ENCODE peak calls at places on chromosomes 7 and 10, in nine cellular contexts. C, S, H, V, X, D, T, N and K are unnamed samples.

GRCh38 chr7:78864339-78864738 is 589.1 kb downstream of the MAGI2 start:
- DNase-seq in D (no peak), V (no peak), N (no peak), H (no peak), S (no peak), T (no peak), C (no peak), X (no peak), K (no peak)

GRCh38 chr7:138735399-138735798 is 34.2 kb upstream of the SVOPL start:
- DNase-seq in X (no peak), D (no peak), C (no peak), H (no peak), V (no peak), T (no peak), S (no peak), N (no peak), K (no peak)

GRCh38 chr10:114367041-114367675 is 37.1 kb downstream of the AFAP1L2 start:
- DNase-seq in C (no peak), N (no peak), S (no peak), H (no peak), X (peak), T (peak), D (no peak), V (no peak), K (no peak)

GRCh38 chr7:127504715-127505114 is 80.7 kb downstream of the GCC1 start:
- DNase-seq in S (no peak), T (peak), N (peak), H (peak), D (peak), X (peak), C (peak), V (no peak), K (peak)

GRCh38 chr10:99631496-99631895 is 11.3 kb upstream of the SLC25A28 start:
- DNase-seq in T (no peak), S (no peak), N (no peak), C (no peak), H (no peak), V (no peak), D (peak), X (peak), K (peak)

GRCh38 chr10:91077549-91078017 is 142.9 kb upstream of the PCGF5 start:
- DNase-seq in T (no peak), N (peak), V (no peak), H (peak), S (peak), C (no peak), D (peak), X (peak), K (peak)

GRCh38 chr7:127821146-127821545 is 169.2 kb downstream of the SND1 start:
- DNase-seq in H (no peak), C (no peak), X (no peak), V (no peak), S (no peak), D (no peak), N (no peak), T (no peak), K (no peak)

GRCh38 chr10:119139464-119140067 is 25.9 kb downstream of the SFXN4 start:
- DNase-seq in T (peak), X (peak), V (peak), S (peak), C (no peak), H (no peak), D (peak), N (peak), K (peak)

GRCh38 chr7:45181991-45182855 is 24.6 kb downstream of the RAMP3 start:
- DNase-seq in H (no peak), D (no peak), N (peak), V (no peak), C (no peak), X (no peak), T (no peak), S (no peak), K (no peak)

GRCh38 chr10:110134917-110135316 is 72.5 kb upstream of the MXI1 start:
- DNase-seq in T (no peak), N (no peak), D (no peak), S (no peak), V (no peak), X (no peak), H (no peak), C (no peak), K (no peak)

GRCh38 chr10:21372651-21373410 is 152.7 kb downstream of the SKIDA1 start:
- DNase-seq in X (peak), T (no peak), C (peak), S (peak), V (no peak), D (peak), H (peak), N (peak), K (peak)

GRCh38 chr7:128427289-128427891 is 17.6 kb upstream of the IMPDH1 start:
- DNase-seq in H (no peak), T (peak), C (peak), S (peak), X (peak), N (no peak), V (peak), D (peak), K (peak)

GRCh38 chr7:51732951-51733350 is 416.3 kb upstream of the COBL start:
- DNase-seq in X (no peak), D (no peak), N (no peak), H (no peak), S (no peak), V (no peak), C (no peak), T (no peak), K (no peak)

GRCh38 chr7:130529417-130529816 is 37.5 kb downstream of the MEST start:
- DNase-seq in T (no peak), C (no peak), X (peak), V (no peak), S (no peak), N (no peak), H (no peak), D (peak), K (no peak)

GRCh38 chr7:139704308-139704879 is 73.4 kb downstream of the HIPK2 start:
- DNase-seq in V (no peak), S (no peak), T (no peak), H (no peak), N (no peak), D (no peak), C (no peak), X (no peak), K (no peak)

GRCh38 chr7:135980665-135981180 is 3.6 kb upstream of the MTPN start:
- DNase-seq in X (no peak), N (peak), T (no peak), S (no peak), H (no peak), C (no peak), D (peak), V (no peak), K (peak)

GRCh38 chr10:13769926-13770325 is 183.2 kb downstream of the PRPF18 start:
- DNase-seq in T (no peak), N (no peak), C (no peak), D (no peak), V (no peak), S (no peak), H (no peak), X (peak), K (no peak)

GRCh38 chr7:131370523-131370968 is 42.9 kb downstream of the MKLN1 start:
- DNase-seq in N (no peak), D (peak), V (no peak), C (peak), X (peak), T (no peak), H (no peak), S (no peak), K (peak)

GRCh38 chr7:132861424-132861823 is 220.5 kb downstream of the CHCHD3 start:
- DNase-seq in C (no peak), X (no peak), N (no peak), H (no peak), T (no peak), V (no peak), S (no peak), D (no peak), K (no peak)

GRCh38 chr7:82284936-82285519 is 158.5 kb downstream of the CACNA2D1 start:
- DNase-seq in D (no peak), C (no peak), S (no peak), X (no peak), N (no peak), V (no peak), H (no peak), T (peak), K (no peak)

GRCh38 chr10:61140765-61141392 is 196.9 kb upstream of the RHOBTB1 start:
- DNase-seq in S (peak), X (peak), C (peak), T (no peak), V (peak), H (no peak), D (peak), N (no peak), K (peak)

GRCh38 chr7:63042730-63043511 is 955.7 kb upstream of the ZNF722 start:
- DNase-seq in C (no peak), N (no peak), D (no peak), X (no peak), T (no peak), V (no peak), S (no peak), H (no peak), K (no peak)

GRCh38 chr10:54402576-54402975 is 398.5 kb downstream of the PCDH15 start:
- DNase-seq in T (peak), C (peak), X (peak), S (no peak), D (no peak), H (no peak), N (no peak), V (peak), K (no peak)
- TF ChIP-seq CTCF in T (peak), C (peak), X (no peak), S (peak), D (no peak), H (peak), N (peak), V (peak), K (no peak)

GRCh38 chr10:71136036-71136690 is 76.2 kb upstream of the UNC5B start:
- DNase-seq in H (no peak), C (no peak), N (no peak), D (no peak), S (no peak), X (no peak), T (no peak), V (no peak), K (no peak)

GRCh38 chr10:71134732-71135211 is 77.6 kb upstream of the UNC5B start:
- DNase-seq in T (no peak), N (no peak), H (no peak), D (no peak), S (no peak), C (no peak), V (no peak), X (no peak), K (no peak)

GRCh38 chr10:71138126-71138860 is 74.1 kb upstream of the UNC5B start:
- DNase-seq in X (no peak), V (no peak), T (no peak), H (no peak), S (no peak), N (no peak), C (no peak), D (no peak), K (no peak)

GRCh38 chr10:71135276-71135675 is 77.1 kb upstream of the UNC5B start:
- DNase-seq in N (no peak), T (no peak), X (no peak), H (no peak), D (no peak), V (no peak), S (no peak), C (no peak), K (no peak)

GRCh38 chr10:71137701-71138100 is 74.7 kb upstream of the UNC5B start:
- DNase-seq in V (no peak), T (no peak), X (no peak), D (no peak), C (no peak), S (no peak), H (no peak), N (no peak), K (no peak)
- TF ChIP-seq CTCF in V (no peak), T (no peak), X (no peak), D (no peak), C (no peak), S (no peak), H (no peak), N (no peak), K (no peak)

GRCh38 chr10:92419740-92420553 is 129.0 kb downstream of the MARCHF5 start:
- DNase-seq in D (peak), N (peak), V (no peak), H (peak), T (no peak), X (peak), C (peak), S (peak), K (peak)
- TF ChIP-seq CTCF in D (peak), N (peak), V (no peak), H (peak), T (no peak), X (peak), C (peak), S (no peak), K (peak)

GRCh38 chr10:46294641-46295230 is 7.9 kb downstream of the ANTXRL start:
- DNase-seq in D (no peak), V (no peak), C (no peak), T (no peak), X (no peak), N (no peak), H (no peak), S (no peak), K (no peak)

GRCh38 chr10:46291817-46292572 is 5.2 kb downstream of the ANTXRL start:
- DNase-seq in T (no peak), N (no peak), V (no peak), D (no peak), H (no peak), X (no peak), S (no peak), C (no peak), K (no peak)

GRCh38 chr10:46292573-46293023 is 5.8 kb downstream of the ANTXRL start:
- DNase-seq in C (no peak), S (no peak), D (no peak), V (no peak), H (no peak), T (no peak), N (no peak), X (no peak), K (no peak)

GRCh38 chr10:46293228-46293627 is 6.4 kb downstream of the ANTXRL start:
- DNase-seq in S (no peak), N (no peak), T (no peak), V (no peak), X (no peak), H (no peak), D (no peak), C (no peak), K (no peak)

DNA sequence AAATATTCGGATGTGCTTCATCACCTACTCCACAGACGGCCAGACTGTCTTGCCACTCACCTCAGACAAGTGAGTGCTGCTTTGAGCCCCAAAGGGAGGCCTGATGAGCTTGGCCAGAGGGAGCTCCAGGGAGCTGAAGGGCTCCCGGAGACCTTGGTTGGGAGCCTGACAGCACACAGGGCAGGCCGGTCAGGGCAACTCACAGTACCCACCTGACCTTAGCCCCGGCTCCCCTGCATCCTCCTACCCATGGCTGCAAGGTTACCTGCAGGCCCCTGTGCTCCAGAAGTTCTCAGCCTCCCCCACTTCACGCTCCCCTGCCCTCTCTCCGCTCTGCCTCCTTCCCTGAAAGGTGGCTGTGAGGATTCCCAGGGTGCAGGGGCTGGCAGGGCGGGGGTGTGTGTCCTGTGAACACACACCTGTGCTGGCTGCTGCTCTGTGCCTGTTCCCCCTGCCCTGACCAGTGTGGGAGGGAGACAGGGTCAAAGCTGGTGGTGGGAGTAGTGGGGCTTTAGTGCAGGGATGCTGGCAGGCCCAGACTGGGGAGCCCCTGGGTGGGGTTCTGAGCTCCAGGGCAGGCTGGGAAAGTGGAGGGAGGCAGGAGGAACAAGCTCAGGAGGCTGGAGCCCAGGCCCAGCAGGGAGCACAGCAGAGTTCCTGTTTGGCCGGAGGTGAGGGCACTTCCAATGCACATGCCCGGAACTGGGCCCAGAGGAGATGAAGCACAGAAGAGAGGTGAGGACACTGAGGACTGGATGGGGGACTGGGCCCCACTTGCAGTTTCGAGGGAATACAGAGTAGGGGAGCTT is 7.2 kb downstream of the ANTXRL start:
- DNase-seq in X (no peak), D (no peak), C (no peak), H (no peak), N (no peak), V (no peak), T (no peak), S (no peak), K (no peak)
- TF ChIP-seq CTCF in X (no peak), D (no peak), C (peak), H (no peak), N (no peak), V (no peak), T (no peak), S (no peak), K (no peak)

GRCh38 chr7:77655836-77656455 is 40.3 kb upstream of the RSBN1L start:
- DNase-seq in T (no peak), V (no peak), C (no peak), N (no peak), H (no peak), S (no peak), X (no peak), D (no peak), K (no peak)

GRCh38 chr7:77653572-77653971 is 42.7 kb upstream of the RSBN1L start:
- DNase-seq in D (no peak), V (no peak), H (no peak), C (no peak), S (no peak), N (no peak), T (no peak), X (no peak), K (no peak)

GRCh38 chr7:77655361-77655760 is 40.9 kb upstream of the RSBN1L start:
- DNase-seq in H (no peak), T (no peak), C (no peak), X (no peak), D (no peak), S (no peak), V (no peak), N (no peak), K (no peak)

GRCh38 chr7:77658928-77659327 is 37.3 kb upstream of the RSBN1L start:
- DNase-seq in T (no peak), D (no peak), C (no peak), N (no peak), V (no peak), H (no peak), X (no peak), S (no peak), K (no peak)

GRCh38 chr7:77657427-77658331 is 38.6 kb upstream of the RSBN1L start:
- DNase-seq in C (peak), T (no peak), D (peak), X (peak), V (no peak), H (no peak), S (peak), N (no peak), K (peak)
- TF ChIP-seq CTCF in C (peak), T (peak), D (peak), X (peak), V (no peak), H (peak), S (peak), N (peak), K (peak)

GRCh38 chr7:42237891-42238531 is 1.0 kb upstream of the GLI3 start:
- DNase-seq in S (peak), D (peak), V (no peak), H (peak), N (peak), C (peak), T (peak), X (peak), K (peak)

GRCh38 chr7:42235734-42236133 is 1.3 kb downstream of the GLI3 start:
- DNase-seq in T (no peak), D (no peak), X (peak), C (peak), S (no peak), N (no peak), H (no peak), V (no peak), K (no peak)

GRCh38 chr7:42237162-42237821 is at the start of gene GLI3:
- DNase-seq in T (peak), D (peak), S (peak), H (peak), X (peak), N (peak), V (no peak), C (peak), K (peak)

GRCh38 chr7:42234736-42235135 is 2.3 kb downstream of the GLI3 start:
- DNase-seq in C (no peak), S (no peak), D (no peak), N (no peak), T (no peak), V (no peak), H (no peak), X (no peak), K (no peak)

DNA sequence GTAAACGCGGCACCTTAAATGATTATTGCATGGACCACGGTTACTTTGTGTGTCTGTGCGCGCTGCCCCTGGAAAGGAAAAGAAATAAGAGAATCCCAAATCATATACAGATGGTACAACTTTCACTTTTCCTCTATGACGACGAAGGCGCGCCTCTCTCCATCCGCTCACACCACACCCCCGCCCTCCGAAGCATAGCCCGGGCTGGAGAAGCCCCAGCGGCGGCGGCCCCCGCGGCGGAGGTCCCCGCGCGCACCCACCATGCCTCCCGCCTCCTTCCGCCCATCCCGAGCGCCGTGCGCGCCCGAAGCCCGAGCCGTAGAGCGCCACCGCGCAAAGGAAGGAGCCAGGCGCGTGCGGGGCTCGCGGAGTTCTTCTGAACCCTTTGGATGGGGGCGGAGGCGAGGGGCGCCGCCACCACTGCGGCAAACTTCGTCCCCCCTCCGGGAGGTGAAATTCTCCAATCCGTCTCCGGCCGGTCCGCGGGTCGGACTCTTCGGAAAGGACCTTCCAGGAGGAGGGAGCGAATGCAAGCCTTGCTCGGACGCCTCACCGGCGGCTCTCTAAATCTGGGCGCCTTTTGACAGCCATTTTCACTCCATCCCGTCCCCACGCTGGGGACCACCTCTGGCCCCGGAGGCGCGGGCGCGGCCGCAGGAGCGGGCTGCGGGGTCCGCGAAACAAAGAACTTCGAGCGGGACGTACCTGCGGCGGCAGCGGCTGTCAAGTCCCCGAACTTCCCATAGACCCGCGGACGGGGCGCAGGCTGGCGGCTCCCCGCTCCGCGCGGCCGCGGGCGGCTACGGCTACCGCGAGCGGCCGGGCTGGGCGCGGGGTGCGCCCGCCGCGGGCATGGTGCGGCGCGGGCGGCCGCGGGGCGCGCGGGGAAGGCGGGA is 495 bp downstream of the GLI3 start:
- DNase-seq in N (peak), H (peak), X (peak), C (peak), T (peak), S (no peak), D (peak), V (no peak), K (peak)
- TF ChIP-seq CTCF in N (no peak), H (no peak), X (no peak), C (no peak), T (no peak), S (no peak), D (no peak), V (no peak), K (no peak)

GRCh38 chr10:15267496-15267895 is 99.0 kb upstream of the NMT2 start:
- DNase-seq in N (no peak), C (no peak), H (no peak), X (no peak), V (no peak), D (no peak), S (no peak), T (no peak), K (no peak)
- TF ChIP-seq CTCF in N (no peak), C (no peak), H (no peak), X (no peak), V (peak), D (peak), S (no peak), T (no peak), K (peak)

DNA sequence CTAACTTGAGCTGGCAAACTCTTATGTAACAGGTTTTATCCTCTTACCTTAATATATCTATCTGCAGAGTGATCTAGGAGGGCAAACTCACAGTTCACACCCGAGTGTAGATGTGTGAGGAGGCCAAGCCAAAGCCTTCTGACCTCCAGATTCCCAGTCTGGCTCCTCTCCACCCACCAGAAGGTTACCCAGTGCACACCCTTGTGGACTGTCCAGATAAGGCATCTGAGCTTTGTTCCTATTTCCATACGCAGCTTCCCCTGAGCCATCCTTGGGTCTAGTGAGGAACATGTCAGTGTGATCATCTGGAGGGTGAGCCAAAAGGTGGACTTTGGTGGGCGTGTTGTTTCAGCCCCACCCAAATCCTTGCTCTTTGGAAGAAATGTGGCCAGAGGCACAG is 203.0 kb upstream of the MEOX2 start:
- DNase-seq in N (no peak), S (peak), D (peak), H (no peak), V (no peak), T (no peak), C (peak), X (peak), K (peak)
- TF ChIP-seq CTCF in N (peak), S (peak), D (peak), H (peak), V (no peak), T (peak), C (peak), X (peak), K (peak)

GRCh38 chr7:101216860-101217387 is 457 bp downstream of the PLOD3 start:
- DNase-seq in V (no peak), D (no peak), X (peak), T (peak), C (no peak), H (no peak), N (no peak), S (no peak), K (peak)
- TF ChIP-seq CTCF in V (no peak), D (peak), X (no peak), T (no peak), C (no peak), H (peak), N (no peak), S (no peak), K (no peak)